ENCODE peak calls at places on chromosomes 5 and 9, in nine cellular contexts. L, U, N, G, K, O, Z, R and B are unnamed samples.

GRCh38 chr9:68832853-68833518 is 127.9 kb downstream of the PIP5K1B start:
- DNase-seq in N (no peak), R (no peak), Z (no peak), L (no peak), U (no peak), O (no peak), G (no peak), K (no peak), B (no peak)

GRCh38 chr5:6704361-6704851 is 8.8 kb upstream of the TENT4A start:
- DNase-seq in Z (no peak), O (no peak), K (no peak), N (no peak), R (no peak), U (peak; percentile 87), L (peak; percentile 70), G (no peak), B (no peak)

GRCh38 chr9:126474786-126475485 is 138.8 kb upstream of the LMX1B start:
- DNase-seq in R (no peak), L (no peak), G (no peak), K (no peak), O (no peak), U (no peak), Z (no peak), N (no peak), B (no peak)

GRCh38 chr5:18744441-18744840 is 1110.2 kb downstream of the TAF11L14 start:
- DNase-seq in G (no peak), R (no peak), O (no peak), L (no peak), U (no peak), K (no peak), N (no peak), Z (no peak), B (no peak)

GRCh38 chr5:65157906-65158603 is 323.7 kb downstream of the ADAMTS6 start:
- DNase-seq in Z (no peak), L (no peak), G (no peak), K (no peak), O (peak; percentile 6), R (no peak), U (no peak), N (no peak), B (no peak)

GRCh38 chr9:37251452-37251851 is 131.1 kb downstream of the ZCCHC7 start:
- DNase-seq in L (no peak), N (no peak), R (no peak), U (no peak), G (no peak), Z (no peak), K (no peak), O (peak; percentile 92), B (no peak)

GRCh38 chr5:119343766-119344165 is 12.1 kb upstream of the TNFAIP8 start:
- DNase-seq in K (no peak), Z (no peak), R (no peak), U (no peak), N (no peak), L (no peak), G (no peak), O (no peak), B (no peak)

GRCh38 chr5:102747386-102748166 is 7.5 kb upstream of the PAM start:
- DNase-seq in L (no peak), U (no peak), K (no peak), N (no peak), O (peak; percentile 49), G (no peak), R (no peak), Z (no peak), B (no peak)

GRCh38 chr5:149177911-149178565 is 36.7 kb downstream of the ABLIM3 start:
- DNase-seq in Z (no peak), G (no peak), L (no peak), O (peak; percentile 47), K (no peak), U (no peak), N (no peak), R (no peak), B (no peak)

GRCh38 chr5:115979203-115979602 is 16.9 kb downstream of the LVRN start:
- DNase-seq in R (no peak), O (no peak), K (no peak), Z (no peak), L (no peak), U (no peak), N (no peak), G (no peak), B (no peak)

GRCh38 chr5:68255305-68256130 is 40.0 kb downstream of the PIK3R1 start:
- DNase-seq in U (no peak), K (no peak), R (no peak), G (peak; percentile 53), O (no peak), N (no peak), Z (peak; percentile 42), L (no peak), B (peak; percentile 21)

GRCh38 chr9:95005276-95006141 is 279.0 kb downstream of the AOPEP start:
- DNase-seq in R (no peak), G (no peak), K (no peak), Z (no peak), O (peak; percentile 39), N (no peak), U (no peak), L (no peak), B (no peak)

GRCh38 chr5:14244721-14245518 is 101.8 kb downstream of the TRIO start:
- DNase-seq in R (no peak), L (no peak), N (no peak), G (no peak), K (no peak), U (no peak), O (no peak), Z (no peak), B (no peak)

GRCh38 chr9:5879419-5880181 is 11.1 kb upstream of the MLANA start:
- DNase-seq in O (peak; percentile 17), K (no peak), L (no peak), R (no peak), U (no peak), Z (no peak), N (no peak), G (no peak), B (no peak)

GRCh38 chr9:14654932-14655331 is 38.3 kb downstream of the ZDHHC21 start:
- DNase-seq in L (no peak), N (no peak), K (no peak), O (no peak), G (no peak), Z (no peak), R (no peak), U (no peak), B (no peak)

GRCh38 chr5:112479418-112479817 is 60.3 kb upstream of the EPB41L4A start:
- DNase-seq in U (no peak), K (no peak), L (no peak), R (no peak), G (no peak), Z (no peak), O (no peak), N (no peak), B (no peak)

GRCh38 chr5:55991768-55992486 is 2.8 kb downstream of the IL6ST start:
- DNase-seq in G (no peak), O (no peak), K (no peak), L (no peak), U (no peak), Z (no peak), R (no peak), N (no peak), B (no peak)

GRCh38 chr5:94243612-94244011 is 374.8 kb downstream of the KIAA0825 start:
- DNase-seq in Z (no peak), L (no peak), G (no peak), U (no peak), K (no peak), N (no peak), R (no peak), O (no peak), B (no peak)

GRCh38 chr5:38433160-38433861 is 123.1 kb downstream of the LIFR start:
- DNase-seq in G (no peak), N (no peak), K (no peak), O (no peak), U (no peak), Z (no peak), L (peak; percentile 23), R (no peak), B (no peak)

GRCh38 chr9:114288233-114289051 is 34.5 kb upstream of the ORM1 start:
- DNase-seq in G (no peak), L (peak; percentile 28), U (peak; percentile 70), Z (no peak), R (no peak), O (peak; percentile 73), N (no peak), K (no peak), B (no peak)

GRCh38 chr5:164052536-164053090 is 547.2 kb downstream of the MAT2B start:
- DNase-seq in O (no peak), U (no peak), G (no peak), N (no peak), Z (no peak), K (no peak), R (no peak), L (no peak), B (no peak)

GRCh38 chr9:2603621-2604020 is 18.0 kb upstream of the VLDLR start:
- DNase-seq in U (no peak), K (no peak), G (no peak), O (no peak), Z (no peak), R (no peak), N (no peak), L (no peak), B (no peak)

GRCh38 chr5:173242675-173243085 is 7.7 kb upstream of the NKX2-5 start:
- DNase-seq in Z (no peak), U (no peak), O (peak; percentile 73), N (no peak), L (peak; percentile 66), K (peak; percentile 47), G (no peak), R (no peak), B (no peak)

GRCh38 chr5:17374157-17374556 is 123.9 kb upstream of the TAF11L2 start:
- DNase-seq in O (no peak), N (no peak), L (no peak), K (no peak), Z (no peak), U (no peak), G (no peak), R (no peak), B (no peak)

GRCh38 chr5:55172051-55172899 is 702 bp downstream of the CDC20B start:
- DNase-seq in L (peak; percentile 82), R (peak; percentile 29), Z (peak; percentile 63), N (no peak), O (peak; percentile 88), U (no peak), K (peak; percentile 50), G (peak; percentile 77), B (peak; percentile 48)

GRCh38 chr9:96556701-96557461 is 62.8 kb downstream of the CDC14B start:
- DNase-seq in R (no peak), K (no peak), O (peak; percentile 14), N (peak; percentile 29), Z (no peak), L (peak; percentile 21), U (no peak), G (no peak), B (no peak)

GRCh38 chr5:26932238-26932637 is 106.1 kb downstream of the CDH9 start:
- DNase-seq in G (no peak), Z (no peak), R (no peak), L (no peak), O (no peak), U (no peak), K (no peak), N (no peak), B (no peak)

GRCh38 chr9:87872079-87872624 is 10.5 kb upstream of the SPATA31E1 start:
- DNase-seq in O (no peak), L (peak; percentile 6), R (no peak), N (no peak), U (no peak), Z (no peak), K (no peak), G (no peak), B (no peak)

GRCh38 chr5:74212336-74212735 is 428.2 kb downstream of the ENC1 start:
- DNase-seq in N (no peak), U (no peak), L (peak; percentile 20), Z (no peak), R (no peak), K (peak; percentile 41), G (no peak), O (peak; percentile 60), B (no peak)

GRCh38 chr5:111261610-111262009 is 37.4 kb downstream of the CAMK4 start:
- DNase-seq in Z (no peak), L (no peak), N (no peak), U (no peak), G (no peak), O (no peak), R (no peak), K (no peak), B (no peak)

GRCh38 chr9:3161912-3162311 is 318.0 kb upstream of the PUM3 start:
- DNase-seq in O (no peak), K (no peak), G (no peak), L (no peak), N (no peak), Z (no peak), R (no peak), U (no peak), B (no peak)